ENCODE peak calls at places on chromosomes 12 and 14, in four cellular contexts. One of them, this sample, is unnamed.

GRCh38 chr14:53331247-53331646 is 178.1 kb upstream of the DDHD1 start:
- DNase-seq in HepG2: no peak
- DNase-seq in GM23248: peak; percentile 90
- DNase-seq in hepatocyte: no peak
- DNase-seq in this sample: no peak

GRCh38 chr14:104343690-104344640 is 205.6 kb downstream of the KIF26A start:
- DNase-seq in GM23248: no peak
- DNase-seq in HepG2: no peak
- DNase-seq in hepatocyte: no peak
- DNase-seq in this sample: peak; percentile 36

GRCh38 chr14:95322646-95323045 is 2.9 kb upstream of the CLMN start:
- DNase-seq in GM23248: peak; percentile 37
- DNase-seq in HepG2: no peak
- DNase-seq in hepatocyte: no peak
- DNase-seq in this sample: no peak

GRCh38 chr14:75979071-75979571 is 2.7 kb downstream of the TGFB3 start:
- DNase-seq in hepatocyte: peak; percentile 62
- DNase-seq in HepG2: no peak
- DNase-seq in GM23248: peak; percentile 66
- DNase-seq in this sample: peak; percentile 76

GRCh38 chr12:11863478-11863906 is 207.2 kb upstream of the BCL2L14 start:
- DNase-seq in GM23248: peak; percentile 78
- DNase-seq in HepG2: no peak
- DNase-seq in hepatocyte: peak; percentile 19
- DNase-seq in this sample: no peak

GRCh38 chr12:72093424-72093823 is 154.8 kb downstream of the TPH2 start:
- DNase-seq in HepG2: no peak
- DNase-seq in GM23248: no peak
- DNase-seq in hepatocyte: no peak
- DNase-seq in this sample: no peak

GRCh38 chr12:86950043-86950838 is 694.0 kb upstream of the MGAT4C start:
- DNase-seq in GM23248: no peak
- DNase-seq in HepG2: no peak
- DNase-seq in hepatocyte: no peak
- DNase-seq in this sample: no peak

GRCh38 chr14:75450381-75451276 is 22.8 kb downstream of the JDP2 start:
- DNase-seq in hepatocyte: peak; percentile 70
- DNase-seq in GM23248: peak; percentile 56
- DNase-seq in HepG2: peak; percentile 61
- DNase-seq in this sample: no peak

GRCh38 chr12:127964717-127965116 is 302.3 kb upstream of the TMEM132C start:
- DNase-seq in HepG2: no peak
- DNase-seq in hepatocyte: no peak
- DNase-seq in GM23248: peak; percentile 46
- DNase-seq in this sample: peak; percentile 5

GRCh38 chr12:2332266-2332665 is 279.5 kb downstream of the CACNA1C start:
- DNase-seq in hepatocyte: no peak
- DNase-seq in GM23248: peak; percentile 36
- DNase-seq in HepG2: no peak
- DNase-seq in this sample: no peak

GRCh38 chr14:86501611-86502010 is 971.7 kb downstream of the FLRT2 start:
- DNase-seq in hepatocyte: no peak
- DNase-seq in HepG2: no peak
- DNase-seq in GM23248: no peak
- DNase-seq in this sample: no peak

GRCh38 chr12:93524386-93525133 is 47.9 kb upstream of the SOCS2 start:
- DNase-seq in GM23248: no peak
- DNase-seq in hepatocyte: no peak
- DNase-seq in HepG2: peak; percentile 9
- DNase-seq in this sample: no peak

GRCh38 chr14:83170165-83170564 is 1636.5 kb upstream of the SEL1L start:
- DNase-seq in hepatocyte: no peak
- DNase-seq in HepG2: no peak
- DNase-seq in GM23248: no peak
- DNase-seq in this sample: no peak

GRCh38 chr12:122888232-122888752 is 7.6 kb downstream of the VPS37B start:
- DNase-seq in GM23248: peak; percentile 56
- DNase-seq in hepatocyte: peak; percentile 85
- DNase-seq in HepG2: peak; percentile 78
- DNase-seq in this sample: peak; percentile 89

GRCh38 chr14:100609331-100609870 is 22.2 kb upstream of the BEGAIN start:
- DNase-seq in HepG2: no peak
- DNase-seq in GM23248: no peak
- DNase-seq in hepatocyte: no peak
- DNase-seq in this sample: no peak

GRCh38 chr14:65100905-65101541 is 1.3 kb downstream of the MAX start:
- DNase-seq in HepG2: no peak
- DNase-seq in hepatocyte: no peak
- DNase-seq in GM23248: peak; percentile 47
- DNase-seq in this sample: no peak

GRCh38 chr12:76024942-76025600 is 6.5 kb downstream of the PHLDA1 start:
- DNase-seq in GM23248: peak; percentile 90
- DNase-seq in HepG2: no peak
- DNase-seq in hepatocyte: no peak
- DNase-seq in this sample: no peak

GRCh38 chr12:30110505-30110904 is 326.8 kb upstream of the TMTC1 start:
- DNase-seq in hepatocyte: no peak
- DNase-seq in GM23248: no peak
- DNase-seq in HepG2: no peak
- DNase-seq in this sample: no peak

GRCh38 chr12:104457746-104458644 is 1.2 kb downstream of the CHST11 start:
- DNase-seq in hepatocyte: peak; percentile 48
- DNase-seq in HepG2: no peak
- DNase-seq in GM23248: peak; percentile 59
- DNase-seq in this sample: peak; percentile 66

GRCh38 chr12:65695077-65695865 is 129.0 kb upstream of the HMGA2 start:
- DNase-seq in hepatocyte: peak; percentile 69
- DNase-seq in HepG2: peak; percentile 15
- DNase-seq in GM23248: peak; percentile 96
- DNase-seq in this sample: peak; percentile 7

GRCh38 chr12:59070534-59070933 is 150.2 kb upstream of the LRIG3 start:
- DNase-seq in HepG2: no peak
- DNase-seq in GM23248: no peak
- DNase-seq in hepatocyte: no peak
- DNase-seq in this sample: no peak

GRCh38 chr14:69647216-69647615 is 35.8 kb downstream of the SUSD6 start:
- DNase-seq in GM23248: no peak
- DNase-seq in hepatocyte: no peak
- DNase-seq in HepG2: no peak
- DNase-seq in this sample: no peak

GRCh38 chr14:37318938-37319337 is 121.2 kb downstream of the MIPOL1 start:
- DNase-seq in HepG2: no peak
- DNase-seq in GM23248: no peak
- DNase-seq in hepatocyte: no peak
- DNase-seq in this sample: no peak

GRCh38 chr12:10098762-10099161 is at the start of gene CLEC1A:
- DNase-seq in GM23248: no peak
- DNase-seq in HepG2: no peak
- DNase-seq in hepatocyte: peak; percentile 41
- DNase-seq in this sample: peak; percentile 66

GRCh38 chr14:53954551-53955233 is 1.9 kb downstream of the BMP4 start:
- DNase-seq in hepatocyte: peak; percentile 47
- DNase-seq in HepG2: no peak
- DNase-seq in GM23248: peak; percentile 46
- DNase-seq in this sample: no peak

GRCh38 chr12:132174015-132174660 is 29.9 kb downstream of the NOC4L start:
- DNase-seq in GM23248: no peak
- DNase-seq in hepatocyte: no peak
- DNase-seq in HepG2: no peak
- DNase-seq in this sample: no peak

GRCh38 chr14:34064349-34064748 is 113.5 kb upstream of the EGLN3 start:
- DNase-seq in HepG2: no peak
- DNase-seq in GM23248: peak; percentile 83
- DNase-seq in hepatocyte: no peak
- DNase-seq in this sample: no peak

GRCh38 chr14:104080557-104081492 is 4.7 kb upstream of the ASPG start:
- DNase-seq in HepG2: no peak
- DNase-seq in GM23248: no peak
- DNase-seq in hepatocyte: peak; percentile 13
- DNase-seq in this sample: no peak

GRCh38 chr12:49347307-49348237 is 884 bp downstream of the DNAJC22 start:
- DNase-seq in GM23248: peak; percentile 84
- DNase-seq in HepG2: peak; percentile 95
- DNase-seq in hepatocyte: peak; percentile 94
- DNase-seq in this sample: peak; percentile 83

GRCh38 chr12:49348781-49349180 is 2.1 kb downstream of the DNAJC22 start:
- DNase-seq in hepatocyte: no peak
- DNase-seq in HepG2: no peak
- DNase-seq in GM23248: no peak
- DNase-seq in this sample: no peak

GRCh38 chr12:49345048-49345839 is 1.4 kb upstream of the DNAJC22 start:
- DNase-seq in hepatocyte: peak; percentile 70
- DNase-seq in GM23248: peak; percentile 60
- DNase-seq in HepG2: no peak
- DNase-seq in this sample: peak; percentile 64

GRCh38 chr12:49345840-49346658 is 639 bp upstream of the DNAJC22 start:
- DNase-seq in GM23248: peak; percentile 33
- DNase-seq in hepatocyte: peak; percentile 23
- DNase-seq in HepG2: no peak
- DNase-seq in this sample: peak; percentile 81

DNA sequence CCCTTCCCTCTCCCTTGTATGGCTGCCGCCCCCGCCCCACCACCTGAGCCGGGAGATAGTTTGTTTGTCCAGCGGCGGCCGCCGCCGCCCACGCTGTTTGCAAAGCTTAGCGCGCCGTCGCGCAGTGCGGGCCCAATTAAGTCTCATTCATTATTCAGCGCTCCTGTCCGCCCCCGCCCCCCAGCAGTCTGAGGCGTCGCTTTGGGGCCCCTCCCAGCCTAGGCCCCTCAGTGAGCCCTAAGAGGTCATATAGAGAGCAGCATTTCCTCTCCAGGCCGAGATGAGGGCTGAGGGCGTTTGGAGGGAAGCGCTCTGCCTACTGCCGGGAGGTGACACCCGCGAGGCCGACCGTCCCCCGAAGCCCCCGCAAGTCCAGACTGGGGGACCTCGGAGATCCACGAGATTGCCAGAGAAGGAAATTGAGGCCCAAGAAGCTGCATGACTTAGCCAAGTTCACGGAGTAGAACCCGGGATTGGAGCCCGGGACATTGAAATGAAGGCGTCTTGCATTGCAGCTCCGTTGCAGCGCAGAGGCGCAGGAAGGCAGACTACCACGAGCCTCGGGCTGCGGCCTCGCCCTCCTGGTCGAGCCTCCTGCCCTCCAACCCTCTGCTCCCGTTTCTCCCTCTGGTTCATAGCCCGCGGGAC is at the start of gene DNAJC22:
- DNase-seq in HepG2: no peak
- DNase-seq in hepatocyte: peak; percentile 73
- DNase-seq in GM23248: peak; percentile 60
- DNase-seq in this sample: peak; percentile 44
- TF ChIP-seq EZH2 in HepG2: no peak
- TF ChIP-seq EZH2 in hepatocyte: peak; percentile 80
- TF ChIP-seq EZH2 in GM23248: no peak
- TF ChIP-seq EZH2 in this sample: peak; percentile 91

GRCh38 chr12:88267630-88268029 is 125.5 kb downstream of the TMTC3 start:
- DNase-seq in GM23248: no peak
- DNase-seq in hepatocyte: no peak
- DNase-seq in HepG2: no peak
- DNase-seq in this sample: no peak

GRCh38 chr12:88266851-88267360 is 124.8 kb downstream of the TMTC3 start:
- DNase-seq in hepatocyte: no peak
- DNase-seq in HepG2: no peak
- DNase-seq in GM23248: peak; percentile 8
- DNase-seq in this sample: no peak

GRCh38 chr12:88273450-88273849 is 131.3 kb downstream of the TMTC3 start:
- DNase-seq in hepatocyte: no peak
- DNase-seq in GM23248: no peak
- DNase-seq in HepG2: no peak
- DNase-seq in this sample: no peak

GRCh38 chr12:88272456-88272855 is 130.3 kb downstream of the TMTC3 start:
- DNase-seq in HepG2: no peak
- DNase-seq in GM23248: no peak
- DNase-seq in hepatocyte: no peak
- DNase-seq in this sample: no peak
- H3K4me1 ChIP-seq in HepG2: no peaks in the 10 kb centered on the region
- H3K4me1 ChIP-seq in GM23248: no peaks in the 10 kb centered on the region
- H3K4me1 ChIP-seq in hepatocyte: no peaks in the 10 kb centered on the region
- H3K4me1 ChIP-seq in this sample: no peaks in the 10 kb centered on the region

GRCh38 chr12:96107236-96107635 is 71.8 kb upstream of the LTA4H start:
- DNase-seq in HepG2: no peak
- DNase-seq in hepatocyte: no peak
- DNase-seq in GM23248: no peak
- DNase-seq in this sample: no peak
- TF ChIP-seq EZH2 in HepG2: no peak
- TF ChIP-seq EZH2 in hepatocyte: no peak
- TF ChIP-seq EZH2 in GM23248: no peak
- TF ChIP-seq EZH2 in this sample: no peak

DNA sequence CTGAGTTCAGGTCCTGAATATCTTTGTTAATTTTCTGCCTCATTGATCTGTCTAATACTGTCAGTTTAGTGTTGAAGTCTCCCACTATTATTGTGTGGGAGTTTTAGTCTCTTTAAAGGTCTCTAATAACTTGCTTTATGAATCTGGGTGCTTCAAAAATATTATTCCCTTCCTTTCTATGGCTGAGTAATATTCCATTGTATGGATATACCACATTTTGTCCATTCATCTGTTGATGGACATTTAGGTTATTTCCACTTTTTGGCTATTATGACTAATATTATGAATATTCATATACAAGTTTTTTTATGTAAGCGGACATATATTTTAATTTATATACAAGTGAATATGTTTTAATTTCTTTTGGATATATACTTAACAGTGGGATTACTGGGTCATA is 82.7 kb downstream of the SDR9C7 start:
- DNase-seq in HepG2: no peak
- DNase-seq in GM23248: no peak
- DNase-seq in hepatocyte: no peak
- DNase-seq in this sample: no peak
- H3K4me1 ChIP-seq in HepG2: no peaks in the 10 kb centered on the region
- H3K4me1 ChIP-seq in GM23248: no peaks in the 10 kb centered on the region
- H3K4me1 ChIP-seq in hepatocyte: no peaks in the 10 kb centered on the region
- H3K4me1 ChIP-seq in this sample: no peaks in the 10 kb centered on the region

This sample was measured in GM23338.